ENCODE peak calls at places on chromosomes 7 and 10, in four cellular contexts. H is cardiac muscle cell, Z is mucosa of descending colon, K is trophoblast cell. N is an unnamed sample. For H3K4me1, the result is how much of the 10 kb centered on the place peaks cover.

GRCh38 chr7:43572516-43573049 is 10.3 kb upstream of the STK17A start:
- DNase-seq in Z (peak), K (no peak), H (no peak), N (peak)

GRCh38 chr10:103676851-103677417 is 178.4 kb downstream of the SH3PXD2A start:
- DNase-seq in H (no peak), K (peak), Z (no peak), N (no peak)

GRCh38 chr10:60757422-60757895 is 20.8 kb upstream of the CDK1 start:
- DNase-seq in Z (no peak), K (no peak), H (peak), N (no peak)

GRCh38 chr10:78903351-78903940 is 165.3 kb upstream of the ZMIZ1 start:
- DNase-seq in H (no peak), Z (no peak), K (no peak), N (no peak)

GRCh38 chr10:36172054-36172531 is 530.0 kb upstream of the FZD8 start:
- DNase-seq in H (no peak), Z (no peak), K (no peak), N (no peak)

GRCh38 chr10:1661861-1662260 is 75.5 kb downstream of the ADARB2 start:
- DNase-seq in Z (no peak), H (no peak), K (no peak), N (no peak)

GRCh38 chr10:101230185-101230917 is 1.1 kb upstream of the LBX1 start:
- DNase-seq in Z (no peak), H (no peak), K (no peak), N (no peak)

GRCh38 chr7:155987681-155988080 is 175.4 kb upstream of the SHH start:
- DNase-seq in Z (no peak), K (no peak), H (no peak), N (no peak)

GRCh38 chr10:26573674-26574073 is 123.8 kb upstream of the PDSS1 start:
- DNase-seq in K (no peak), H (no peak), Z (peak), N (no peak)

GRCh38 chr10:94038024-94038423 is 44.3 kb downstream of the PLCE1 start:
- DNase-seq in K (no peak), Z (no peak), H (peak), N (no peak)

GRCh38 chr10:343231-344215 is 208.3 kb downstream of the ZMYND11 start:
- DNase-seq in H (no peak), K (no peak), Z (no peak), N (no peak)

GRCh38 chr7:158687406-158687805 is 17.2 kb downstream of the NCAPG2 start:
- DNase-seq in K (no peak), H (no peak), Z (no peak), N (no peak)

GRCh38 chr10:103816431-103816830 is 38.9 kb downstream of the SH3PXD2A start:
- DNase-seq in K (peak), H (no peak), Z (no peak), N (no peak)

GRCh38 chr7:157228864-157229422 is 90.2 kb downstream of the UBE3C start:
- DNase-seq in H (peak), Z (no peak), K (peak), N (no peak)

GRCh38 chr10:71974489-71975011 is 10.4 kb downstream of the CHST3 start:
- DNase-seq in K (peak), Z (no peak), H (no peak), N (peak)

GRCh38 chr7:108568801-108569380 is 615 bp downstream of the THAP5 start:
- DNase-seq in H (no peak), K (no peak), Z (no peak), N (no peak)

DNA sequence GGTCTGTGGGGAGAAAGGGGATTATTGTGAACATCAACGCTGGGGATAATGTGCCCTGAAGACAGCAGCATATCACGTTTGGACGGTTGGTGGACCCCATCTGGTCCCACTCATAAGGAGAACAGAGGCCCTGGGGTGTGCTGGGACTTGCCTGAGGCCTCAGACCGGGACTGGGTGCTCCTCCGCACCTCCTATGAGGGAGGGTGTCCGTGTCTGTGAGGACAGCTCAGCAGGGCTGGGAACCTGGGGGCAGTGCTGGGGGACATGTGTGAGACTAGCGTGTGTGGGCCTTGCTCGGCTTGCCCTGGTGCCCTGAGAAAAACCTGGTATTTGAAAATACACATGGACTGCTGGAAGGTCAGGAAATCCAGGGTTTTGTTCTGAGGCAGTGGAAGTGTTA is 13.5 kb upstream of the SH2D4B start:
- DNase-seq in K (no peak), H (no peak), Z (no peak), N (no peak)
- H3K4me1 ChIP-seq in K (under half), H (under half), Z (under half), N (under half)

DNA sequence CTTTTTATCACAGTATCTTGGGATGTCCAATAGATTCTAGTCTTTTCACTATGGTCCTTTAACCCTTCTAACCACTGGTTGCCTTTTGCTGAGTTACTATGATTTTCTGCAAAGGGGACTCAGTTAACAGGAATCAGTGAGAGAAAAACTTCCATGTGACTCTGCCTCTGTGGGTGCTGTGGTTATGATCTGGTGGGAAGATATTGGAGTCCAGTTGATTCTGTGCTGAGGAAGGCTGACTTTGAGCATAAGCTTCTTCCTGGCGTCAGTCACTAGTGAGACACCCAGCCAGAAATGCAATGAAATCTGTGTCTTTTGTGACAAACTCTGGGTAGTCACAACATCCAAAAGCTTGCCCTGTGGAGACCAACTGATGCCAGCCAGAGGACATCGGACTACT is 648.0 kb downstream of the SUGCT start:
- DNase-seq in H (no peak), K (no peak), Z (no peak), N (no peak)
- H3K4me1 ChIP-seq in H (under half), K (under half), Z (under half), N (under half)

DNA sequence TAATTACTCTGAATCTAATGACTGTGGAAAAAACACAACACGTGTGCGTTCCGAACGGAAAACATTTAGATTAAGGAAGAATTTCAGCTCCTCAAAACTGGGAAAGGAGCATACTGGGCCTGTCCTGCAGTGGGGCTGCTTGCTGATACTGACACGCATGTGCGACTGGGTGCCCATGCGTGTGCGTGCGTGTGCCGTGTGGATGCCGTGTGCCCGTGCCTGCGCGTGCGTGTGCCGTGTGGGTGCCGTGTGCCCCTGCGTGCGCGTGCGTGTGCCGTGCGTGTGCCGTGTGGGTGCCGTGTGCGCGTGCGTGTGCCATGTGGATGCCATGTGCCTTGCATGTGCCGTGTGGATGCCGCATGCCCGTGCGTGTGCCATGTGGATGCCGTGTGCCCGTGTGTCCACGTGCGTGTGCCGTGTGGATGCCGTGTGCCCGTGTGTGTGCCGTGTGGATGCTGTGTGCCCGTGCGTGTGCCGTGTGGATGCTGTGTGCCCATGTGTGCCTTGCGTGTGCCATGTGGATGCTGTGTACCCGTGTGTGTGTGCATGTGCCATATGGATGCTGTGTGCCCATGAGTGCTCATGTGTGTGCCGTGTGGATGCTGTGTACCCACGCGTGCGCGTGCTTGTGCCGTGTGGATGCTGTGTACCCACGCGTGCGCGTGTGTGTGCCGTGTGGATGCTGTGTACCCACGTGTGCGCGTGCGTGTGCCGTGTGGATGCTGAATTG is 28.2 kb downstream of the PWWP2B start:
- DNase-seq in K (no peak), H (no peak), Z (no peak), N (no peak)
- H3K4me1 ChIP-seq in K (under half), H (under half), Z (under half), N (under half)

GRCh38 chr10:69343905-69344304 is 65.6 kb downstream of the HK1 start:
- DNase-seq in K (no peak), H (no peak), Z (no peak), N (no peak)
- H3K4me1 ChIP-seq in K (under half), H (under half), Z (under half), N (under half)